ENCODE peak calls at places on chromosomes 5 and 9, in ten cellular contexts. One of them, this sample, is unnamed.

GRCh38 chr5:38846379-38846967 is 661 bp downstream of the OSMR start:
- DNase-seq in epithelial cell of esophagus: no peak
- DNase-seq in CD8-positive, alpha-beta T cell: no peak
- DNase-seq in chondrocyte: no peak
- DNase-seq in lower lobe of right lung: no peak
- DNase-seq in heart right ventricle: no peak
- DNase-seq in neural progenitor cell: no peak
- DNase-seq in cardiac fibroblast: no peak
- DNase-seq in uterus: no peak
- DNase-seq in lung: no peak
- DNase-seq in this sample: no peak

GRCh38 chr5:74639538-74640449 is 734 bp downstream of the ENC1 start:
- DNase-seq in lower lobe of right lung: peak; percentile 70
- DNase-seq in heart right ventricle: peak; percentile 53
- DNase-seq in epithelial cell of esophagus: peak; percentile 47
- DNase-seq in CD8-positive, alpha-beta T cell: no peak
- DNase-seq in uterus: peak; percentile 39
- DNase-seq in neural progenitor cell: peak; percentile 65
- DNase-seq in chondrocyte: peak; percentile 93
- DNase-seq in lung: peak; percentile 50
- DNase-seq in cardiac fibroblast: peak; percentile 49
- DNase-seq in this sample: no peak

GRCh38 chr9:5015934-5016333 is 30.9 kb downstream of the JAK2 start:
- DNase-seq in CD8-positive, alpha-beta T cell: no peak
- DNase-seq in epithelial cell of esophagus: no peak
- DNase-seq in heart right ventricle: no peak
- DNase-seq in chondrocyte: no peak
- DNase-seq in neural progenitor cell: no peak
- DNase-seq in lung: no peak
- DNase-seq in lower lobe of right lung: no peak
- DNase-seq in cardiac fibroblast: no peak
- DNase-seq in uterus: no peak
- DNase-seq in this sample: no peak

GRCh38 chr9:126885089-126885753 is 24.8 kb downstream of the ZBTB34 start:
- DNase-seq in CD8-positive, alpha-beta T cell: no peak
- DNase-seq in lung: no peak
- DNase-seq in neural progenitor cell: no peak
- DNase-seq in cardiac fibroblast: peak; percentile 38
- DNase-seq in lower lobe of right lung: no peak
- DNase-seq in heart right ventricle: no peak
- DNase-seq in uterus: no peak
- DNase-seq in epithelial cell of esophagus: no peak
- DNase-seq in chondrocyte: no peak
- DNase-seq in this sample: no peak

GRCh38 chr5:39117401-39117800 is 43.2 kb upstream of the RICTOR start:
- DNase-seq in neural progenitor cell: no peak
- DNase-seq in CD8-positive, alpha-beta T cell: no peak
- DNase-seq in cardiac fibroblast: peak; percentile 56
- DNase-seq in lung: no peak
- DNase-seq in uterus: no peak
- DNase-seq in epithelial cell of esophagus: peak; percentile 30
- DNase-seq in heart right ventricle: no peak
- DNase-seq in lower lobe of right lung: no peak
- DNase-seq in chondrocyte: no peak
- DNase-seq in this sample: no peak

GRCh38 chr9:129697111-129697955 is 31.9 kb downstream of the PRRX2 start:
- DNase-seq in lung: peak; percentile 39
- DNase-seq in chondrocyte: no peak
- DNase-seq in heart right ventricle: peak; percentile 35
- DNase-seq in epithelial cell of esophagus: peak; percentile 34
- DNase-seq in cardiac fibroblast: peak; percentile 80
- DNase-seq in lower lobe of right lung: no peak
- DNase-seq in CD8-positive, alpha-beta T cell: no peak
- DNase-seq in neural progenitor cell: peak; percentile 85
- DNase-seq in uterus: peak; percentile 64
- DNase-seq in this sample: no peak

GRCh38 chr5:128349044-128349629 is 188.9 kb downstream of the FBN2 start:
- DNase-seq in cardiac fibroblast: peak; percentile 6
- DNase-seq in chondrocyte: no peak
- DNase-seq in lung: no peak
- DNase-seq in uterus: no peak
- DNase-seq in neural progenitor cell: no peak
- DNase-seq in lower lobe of right lung: no peak
- DNase-seq in epithelial cell of esophagus: peak; percentile 98
- DNase-seq in heart right ventricle: no peak
- DNase-seq in CD8-positive, alpha-beta T cell: no peak
- DNase-seq in this sample: no peak

GRCh38 chr5:1930880-1931589 is 48.3 kb upstream of the IRX4 start:
- DNase-seq in chondrocyte: no peak
- DNase-seq in lower lobe of right lung: no peak
- DNase-seq in neural progenitor cell: peak; percentile 72
- DNase-seq in lung: no peak
- DNase-seq in epithelial cell of esophagus: peak; percentile 14
- DNase-seq in CD8-positive, alpha-beta T cell: no peak
- DNase-seq in uterus: peak; percentile 56
- DNase-seq in heart right ventricle: peak; percentile 54
- DNase-seq in cardiac fibroblast: no peak
- DNase-seq in this sample: no peak

GRCh38 chr9:33446507-33447403 is 638 bp downstream of the AQP3 start:
- DNase-seq in heart right ventricle: no peak
- DNase-seq in epithelial cell of esophagus: peak; percentile 70
- DNase-seq in neural progenitor cell: peak; percentile 20
- DNase-seq in lung: peak; percentile 74
- DNase-seq in chondrocyte: no peak
- DNase-seq in CD8-positive, alpha-beta T cell: peak; percentile 26
- DNase-seq in uterus: peak; percentile 35
- DNase-seq in lower lobe of right lung: peak; percentile 82
- DNase-seq in cardiac fibroblast: peak; percentile 48
- DNase-seq in this sample: no peak

GRCh38 chr9:98075332-98075805 is 18.8 kb downstream of the NANS start:
- DNase-seq in chondrocyte: no peak
- DNase-seq in CD8-positive, alpha-beta T cell: no peak
- DNase-seq in lung: no peak
- DNase-seq in cardiac fibroblast: peak; percentile 93
- DNase-seq in uterus: no peak
- DNase-seq in neural progenitor cell: no peak
- DNase-seq in lower lobe of right lung: no peak
- DNase-seq in heart right ventricle: no peak
- DNase-seq in epithelial cell of esophagus: peak; percentile 75
- DNase-seq in this sample: peak; percentile 57

GRCh38 chr5:172910828-172911627 is 48.2 kb upstream of the RPL26L1 start:
- DNase-seq in chondrocyte: no peak
- DNase-seq in uterus: peak; percentile 71
- DNase-seq in cardiac fibroblast: peak; percentile 99
- DNase-seq in epithelial cell of esophagus: no peak
- DNase-seq in lung: peak; percentile 61
- DNase-seq in neural progenitor cell: peak; percentile 31
- DNase-seq in lower lobe of right lung: peak; percentile 83
- DNase-seq in heart right ventricle: peak; percentile 66
- DNase-seq in CD8-positive, alpha-beta T cell: no peak
- DNase-seq in this sample: no peak

GRCh38 chr5:102843997-102844396 is 88.9 kb downstream of the PAM start:
- DNase-seq in cardiac fibroblast: no peak
- DNase-seq in uterus: no peak
- DNase-seq in CD8-positive, alpha-beta T cell: no peak
- DNase-seq in lower lobe of right lung: no peak
- DNase-seq in lung: no peak
- DNase-seq in epithelial cell of esophagus: no peak
- DNase-seq in neural progenitor cell: no peak
- DNase-seq in heart right ventricle: no peak
- DNase-seq in chondrocyte: no peak
- DNase-seq in this sample: no peak

GRCh38 chr5:9498541-9499497 is 47.1 kb downstream of the SEMA5A start:
- DNase-seq in heart right ventricle: no peak
- DNase-seq in uterus: no peak
- DNase-seq in lower lobe of right lung: no peak
- DNase-seq in neural progenitor cell: peak; percentile 76
- DNase-seq in CD8-positive, alpha-beta T cell: no peak
- DNase-seq in epithelial cell of esophagus: peak; percentile 67
- DNase-seq in lung: no peak
- DNase-seq in chondrocyte: no peak
- DNase-seq in cardiac fibroblast: peak; percentile 45
- DNase-seq in this sample: no peak

GRCh38 chr5:122726990-122727616 is 47.8 kb upstream of the SNX2 start:
- DNase-seq in epithelial cell of esophagus: peak; percentile 80
- DNase-seq in neural progenitor cell: no peak
- DNase-seq in chondrocyte: no peak
- DNase-seq in CD8-positive, alpha-beta T cell: no peak
- DNase-seq in heart right ventricle: no peak
- DNase-seq in lung: no peak
- DNase-seq in cardiac fibroblast: peak; percentile 83
- DNase-seq in lower lobe of right lung: no peak
- DNase-seq in uterus: no peak
- DNase-seq in this sample: peak; percentile 7

GRCh38 chr9:114238919-114239879 is 83.7 kb upstream of the ORM1 start:
- DNase-seq in lung: no peak
- DNase-seq in lower lobe of right lung: no peak
- DNase-seq in uterus: no peak
- DNase-seq in epithelial cell of esophagus: no peak
- DNase-seq in neural progenitor cell: peak; percentile 72
- DNase-seq in cardiac fibroblast: peak; percentile 44
- DNase-seq in CD8-positive, alpha-beta T cell: no peak
- DNase-seq in chondrocyte: no peak
- DNase-seq in heart right ventricle: no peak
- DNase-seq in this sample: no peak

DNA sequence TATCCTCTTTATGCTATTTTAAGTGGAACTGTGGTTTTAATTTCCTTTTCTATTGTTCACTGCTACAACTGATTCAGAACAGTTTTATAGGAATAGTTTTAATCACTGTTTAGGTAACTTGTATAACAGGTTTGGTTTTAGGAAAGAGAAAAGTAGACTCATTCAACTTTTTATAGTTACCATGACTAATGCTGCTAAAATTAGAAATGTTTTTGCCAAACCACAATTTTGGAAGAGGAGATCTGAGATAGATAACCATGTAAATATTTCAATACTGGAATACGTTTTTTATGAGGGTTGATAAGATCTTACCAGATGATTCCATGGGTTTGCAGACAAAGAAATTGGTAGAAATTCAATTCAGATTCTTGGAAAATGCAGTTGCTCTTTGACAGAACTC is 404.6 kb upstream of the ARRDC3 start:
- DNase-seq in heart right ventricle: no peak
- DNase-seq in chondrocyte: no peak
- DNase-seq in neural progenitor cell: no peak
- DNase-seq in CD8-positive, alpha-beta T cell: no peak
- DNase-seq in lower lobe of right lung: no peak
- DNase-seq in epithelial cell of esophagus: peak; percentile 18
- DNase-seq in cardiac fibroblast: no peak
- DNase-seq in lung: no peak
- DNase-seq in uterus: no peak
- DNase-seq in this sample: no peak
- TF ChIP-seq CTCF in heart right ventricle: no peak
- TF ChIP-seq CTCF in chondrocyte: no peak
- TF ChIP-seq CTCF in neural progenitor cell: no peak
- TF ChIP-seq CTCF in CD8-positive, alpha-beta T cell: no peak
- TF ChIP-seq CTCF in lower lobe of right lung: no peak
- TF ChIP-seq CTCF in epithelial cell of esophagus: no peak
- TF ChIP-seq CTCF in cardiac fibroblast: no peak
- TF ChIP-seq CTCF in lung: no peak
- TF ChIP-seq CTCF in uterus: no peak
- TF ChIP-seq CTCF in this sample: no peak

DNA sequence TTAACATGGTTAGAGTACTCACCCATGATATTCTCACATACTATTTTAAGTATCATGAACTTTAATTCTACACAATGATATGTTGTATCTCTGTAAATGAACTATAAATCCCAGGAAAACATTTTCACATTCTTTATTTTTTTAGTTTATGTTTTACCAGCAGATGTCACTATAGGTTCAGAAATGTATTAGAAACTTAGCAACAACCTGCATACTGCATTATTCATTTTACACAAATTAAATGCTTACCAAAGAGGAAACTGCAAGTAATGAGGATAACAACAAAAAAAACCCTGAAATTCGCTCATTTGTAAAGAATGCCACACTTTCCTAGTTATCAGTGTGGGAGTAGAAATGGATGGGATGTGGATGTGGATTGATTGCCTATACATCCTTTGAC is 217.5 kb upstream of the OTULINL start:
- DNase-seq in chondrocyte: no peak
- DNase-seq in epithelial cell of esophagus: no peak
- DNase-seq in heart right ventricle: no peak
- DNase-seq in uterus: no peak
- DNase-seq in CD8-positive, alpha-beta T cell: no peak
- DNase-seq in neural progenitor cell: no peak
- DNase-seq in cardiac fibroblast: no peak
- DNase-seq in lower lobe of right lung: no peak
- DNase-seq in lung: no peak
- DNase-seq in this sample: no peak
- TF ChIP-seq CTCF in chondrocyte: peak; percentile 69
- TF ChIP-seq CTCF in epithelial cell of esophagus: no peak
- TF ChIP-seq CTCF in heart right ventricle: no peak
- TF ChIP-seq CTCF in uterus: no peak
- TF ChIP-seq CTCF in CD8-positive, alpha-beta T cell: peak; percentile 65
- TF ChIP-seq CTCF in neural progenitor cell: no peak
- TF ChIP-seq CTCF in cardiac fibroblast: no peak
- TF ChIP-seq CTCF in lower lobe of right lung: no peak
- TF ChIP-seq CTCF in lung: no peak
- TF ChIP-seq CTCF in this sample: no peak

DNA sequence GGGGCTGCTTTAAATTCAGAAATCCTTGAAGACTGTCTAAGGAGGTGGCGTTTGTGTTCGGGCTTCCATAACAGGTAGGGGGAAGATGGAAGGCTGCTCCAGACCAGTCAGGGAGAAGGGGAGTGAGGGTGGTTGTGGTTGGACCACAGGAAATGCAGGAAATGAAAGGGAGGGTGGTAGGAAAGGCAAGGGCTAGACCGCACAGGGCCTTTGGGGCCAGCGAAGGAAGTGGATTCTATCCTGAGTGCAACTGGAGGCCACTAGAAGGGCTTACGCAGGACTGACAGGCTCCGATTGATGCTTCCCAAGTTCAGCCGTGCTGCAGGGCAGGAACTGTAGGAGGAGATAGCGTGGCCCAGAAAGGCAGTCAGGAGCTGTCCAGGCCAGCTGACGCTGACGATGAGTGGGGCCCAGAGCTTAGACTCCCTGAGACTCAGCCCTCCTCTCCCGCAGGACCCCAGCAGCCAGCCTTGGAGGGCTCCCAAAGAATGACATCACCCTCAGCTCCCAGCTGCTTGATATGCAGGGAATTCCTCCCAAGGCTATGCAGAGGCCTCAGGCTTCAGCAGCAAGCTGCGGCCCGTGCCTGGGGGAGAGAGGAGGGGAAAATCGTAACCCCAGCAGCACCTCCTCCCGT is 48.8 kb downstream of the KCNIP1 start:
- DNase-seq in CD8-positive, alpha-beta T cell: no peak
- DNase-seq in heart right ventricle: peak; percentile 69
- DNase-seq in uterus: peak; percentile 88
- DNase-seq in chondrocyte: no peak
- DNase-seq in lung: no peak
- DNase-seq in epithelial cell of esophagus: peak; percentile 2
- DNase-seq in neural progenitor cell: peak; percentile 53
- DNase-seq in cardiac fibroblast: peak; percentile 60
- DNase-seq in lower lobe of right lung: no peak
- DNase-seq in this sample: no peak
- TF ChIP-seq CTCF in CD8-positive, alpha-beta T cell: no peak
- TF ChIP-seq CTCF in heart right ventricle: no peak
- TF ChIP-seq CTCF in uterus: no peak
- TF ChIP-seq CTCF in chondrocyte: no peak
- TF ChIP-seq CTCF in lung: no peak
- TF ChIP-seq CTCF in epithelial cell of esophagus: no peak
- TF ChIP-seq CTCF in neural progenitor cell: no peak
- TF ChIP-seq CTCF in cardiac fibroblast: no peak
- TF ChIP-seq CTCF in lower lobe of right lung: no peak
- TF ChIP-seq CTCF in this sample: no peak

GRCh38 chr5:44345871-44346270 is 43.3 kb downstream of the FGF10 start:
- DNase-seq in cardiac fibroblast: no peak
- DNase-seq in neural progenitor cell: no peak
- DNase-seq in chondrocyte: no peak
- DNase-seq in heart right ventricle: no peak
- DNase-seq in lung: no peak
- DNase-seq in lower lobe of right lung: no peak
- DNase-seq in CD8-positive, alpha-beta T cell: no peak
- DNase-seq in uterus: no peak
- DNase-seq in epithelial cell of esophagus: no peak
- DNase-seq in this sample: no peak
- TF ChIP-seq CTCF in cardiac fibroblast: no peak
- TF ChIP-seq CTCF in neural progenitor cell: no peak
- TF ChIP-seq CTCF in chondrocyte: no peak
- TF ChIP-seq CTCF in heart right ventricle: no peak
- TF ChIP-seq CTCF in lung: no peak
- TF ChIP-seq CTCF in lower lobe of right lung: no peak
- TF ChIP-seq CTCF in CD8-positive, alpha-beta T cell: no peak
- TF ChIP-seq CTCF in uterus: no peak
- TF ChIP-seq CTCF in epithelial cell of esophagus: no peak
- TF ChIP-seq CTCF in this sample: no peak